ENCODE peak calls at places on chromosomes 6 and 20, in eight cellular contexts. D is psoas muscle, E is heart left ventricle, W is astrocyte of the spinal cord, V is AG09309, O is hepatocyte, Y is astrocyte, Z is progenitor cell of endocrine pancreas. U is an unnamed sample.

GRCh38 chr6:84362180-84362821 is 134.9 kb upstream of the CEP162 start:
- DNase-seq in D (no peak), E (no peak), W (no peak), V (no peak), O (no peak), Y (no peak), Z (no peak), U (no peak)

GRCh38 chr6:104702126-104702841 is 157.4 kb downstream of the HACE1 start:
- DNase-seq in D (no peak), E (no peak), W (no peak), V (no peak), O (no peak), Y (no peak), Z (no peak), U (no peak)

GRCh38 chr20:53829086-53829703 is 235.6 kb upstream of the ZNF217 start:
- DNase-seq in D (no peak), E (no peak), W (peak; percentile 95), V (peak; percentile 97), O (peak; percentile 76), Y (peak; percentile 96), Z (no peak), U (peak; percentile 34)

GRCh38 chr6:20205722-20206154 is 6.5 kb downstream of the MBOAT1 start:
- DNase-seq in D (no peak), E (no peak), W (peak; percentile 42), V (no peak), O (no peak), Y (no peak), Z (no peak), U (no peak)

GRCh38 chr6:128694303-128695009 is 174.1 kb upstream of the PTPRK start:
- DNase-seq in D (no peak), E (no peak), W (no peak), V (no peak), O (no peak), Y (no peak), Z (no peak), U (no peak)

GRCh38 chr6:168365422-168366165 is 46.0 kb upstream of the DACT2 start:
- DNase-seq in D (peak; percentile 5), E (no peak), W (no peak), V (no peak), O (no peak), Y (no peak), Z (no peak), U (no peak)

GRCh38 chr6:28719275-28719940 is 193.7 kb downstream of the GPX5 start:
- DNase-seq in D (no peak), E (no peak), W (no peak), V (no peak), O (no peak), Y (no peak), Z (no peak), U (peak; percentile 60)

GRCh38 chr6:13673368-13673767 is 38.3 kb downstream of the RANBP9 start:
- DNase-seq in D (no peak), E (no peak), W (no peak), V (no peak), O (no peak), Y (no peak), Z (no peak), U (no peak)

GRCh38 chr6:135535989-135536414 is 38.5 kb upstream of the AHI1 start:
- DNase-seq in D (no peak), E (no peak), W (peak; percentile 92), V (peak; percentile 81), O (peak; percentile 65), Y (peak; percentile 93), Z (no peak), U (peak; percentile 8)

GRCh38 chr20:37575884-37576283 is 48.2 kb upstream of the BLCAP start:
- DNase-seq in D (no peak), E (no peak), W (no peak), V (no peak), O (no peak), Y (no peak), Z (no peak), U (no peak)

GRCh38 chr20:41245086-41245707 is 72.3 kb downstream of the ZHX3 start:
- DNase-seq in D (no peak), E (no peak), W (no peak), V (no peak), O (no peak), Y (no peak), Z (no peak), U (no peak)

GRCh38 chr6:41682966-41683459 is 44.7 kb downstream of the MDFI start:
- DNase-seq in D (no peak), E (no peak), W (no peak), V (no peak), O (no peak), Y (no peak), Z (no peak), U (no peak)

GRCh38 chr20:12914804-12915203 is 94.0 kb upstream of the SPTLC3 start:
- DNase-seq in D (no peak), E (no peak), W (no peak), V (no peak), O (no peak), Y (no peak), Z (no peak), U (no peak)

GRCh38 chr20:49591217-49591865 is 23.4 kb upstream of the PTGIS start:
- DNase-seq in D (no peak), E (no peak), W (no peak), V (no peak), O (peak; percentile 59), Y (peak; percentile 92), Z (no peak), U (no peak)

GRCh38 chr6:165605901-165606739 is 56.9 kb downstream of the PDE10A start:
- DNase-seq in D (no peak), E (no peak), W (no peak), V (no peak), O (peak; percentile 42), Y (no peak), Z (no peak), U (peak; percentile 54)

GRCh38 chr6:147676468-147676867 is 168.0 kb downstream of the SAMD5 start:
- DNase-seq in D (no peak), E (no peak), W (no peak), V (no peak), O (no peak), Y (peak; percentile 30), Z (no peak), U (no peak)

GRCh38 chr20:43959079-43959919 is 44.6 kb downstream of the TOX2 start:
- DNase-seq in D (no peak), E (no peak), W (peak; percentile 29), V (no peak), O (no peak), Y (no peak), Z (no peak), U (no peak)

GRCh38 chr6:72621243-72622093 is at the start of gene KCNQ5:
- DNase-seq in D (peak; percentile 26), E (peak; percentile 21), W (peak; percentile 24), V (no peak), O (peak; percentile 8), Y (no peak), Z (peak; percentile 21), U (peak; percentile 12)

GRCh38 chr6:170116643-170117042 is 174.2 kb downstream of the DLL1 start:
- DNase-seq in D (no peak), E (no peak), W (no peak), V (no peak), O (no peak), Y (no peak), Z (no peak), U (no peak)

GRCh38 chr20:63256954-63257353 is 2.7 kb upstream of the NKAIN4 start:
- DNase-seq in D (no peak), E (no peak), W (no peak), V (no peak), O (no peak), Y (no peak), Z (no peak), U (no peak)

GRCh38 chr6:36979343-36979742 is 6.7 kb downstream of the MTCH1 start:
- DNase-seq in D (no peak), E (peak; percentile 78), W (peak; percentile 50), V (peak; percentile 18), O (peak; percentile 68), Y (peak; percentile 25), Z (no peak), U (no peak)
- TF ChIP-seq CTCF in D (peak; percentile 51), E (peak; percentile 72), W (peak; percentile 76), V (peak; percentile 86), O (peak; percentile 55), Y (peak; percentile 42), Z (peak; percentile 32), U (no peak)

GRCh38 chr6:61977951-61978350 is 308.1 kb downstream of the KHDRBS2 start:
- DNase-seq in D (no peak), E (no peak), W (no peak), V (no peak), O (no peak), Y (no peak), Z (no peak), U (no peak)
- TF ChIP-seq CTCF in D (no peak), E (no peak), W (no peak), V (no peak), O (no peak), Y (no peak), Z (no peak), U (no peak)

DNA sequence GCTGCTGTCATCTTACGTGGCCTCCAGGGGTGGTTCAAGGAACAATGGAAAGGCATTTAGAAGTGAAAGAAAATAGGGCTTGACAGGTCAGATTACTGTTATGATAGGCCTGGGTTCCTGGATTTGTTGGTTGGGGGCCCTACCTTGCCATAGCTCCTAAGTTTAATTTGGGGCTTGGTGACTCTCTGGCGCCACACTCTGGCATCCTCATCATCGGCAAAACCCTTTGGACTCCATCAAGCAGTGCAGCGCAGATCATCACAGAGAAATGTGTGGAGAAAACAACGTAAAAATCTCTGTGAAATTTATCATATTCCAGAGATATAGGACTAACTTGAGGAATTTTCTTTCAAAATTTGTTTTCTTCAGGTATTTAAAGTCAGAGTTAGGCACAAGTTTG is 33.6 kb upstream of the AIG1 start:
- DNase-seq in D (peak; percentile 42), E (peak; percentile 38), W (peak; percentile 19), V (no peak), O (peak; percentile 20), Y (no peak), Z (no peak), U (peak; percentile 15)
- TF ChIP-seq CTCF in D (peak; percentile 68), E (peak; percentile 75), W (peak; percentile 61), V (peak; percentile 60), O (peak; percentile 34), Y (peak; percentile 24), Z (peak; percentile 65), U (peak; percentile 28)

DNA sequence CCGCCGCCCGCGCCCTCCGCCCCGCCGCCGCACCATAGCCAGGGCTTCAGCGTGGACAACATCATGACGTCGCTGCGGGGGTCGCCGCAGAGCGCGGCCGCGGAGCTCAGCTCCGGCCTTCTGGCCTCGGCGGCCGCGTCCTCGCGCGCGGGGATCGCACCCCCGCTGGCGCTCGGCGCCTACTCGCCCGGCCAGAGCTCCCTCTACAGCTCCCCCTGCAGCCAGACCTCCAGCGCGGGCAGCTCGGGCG is 1.5 kb downstream of the FOXC1 start:
- DNase-seq in D (no peak), E (peak; percentile 30), W (no peak), V (no peak), O (peak; percentile 45), Y (no peak), Z (no peak), U (peak; percentile 55)
- TF ChIP-seq CTCF in D (peak; percentile 7), E (peak; percentile 22), W (peak; percentile 2), V (peak; percentile 28), O (no peak), Y (no peak), Z (no peak), U (no peak)

U was measured in Calu3.